ENCODE peak calls at places on chromosomes 6 and 20, in ten cellular contexts. S, F, T, G, A, O, P, Z, V and H are unnamed samples.

GRCh38 chr20:62321521-62321948 is 18.7 kb downstream of the ADRM1 start:
- DNase-seq in S (no peak), F (no peak), T (no peak), G (peak), A (no peak), O (no peak), P (no peak), Z (peak), V (peak), H (no peak)

GRCh38 chr6:42423244-42423643 is 28.5 kb downstream of the TRERF1 start:
- DNase-seq in S (no peak), F (no peak), T (no peak), G (no peak), A (no peak), O (no peak), P (no peak), Z (peak), V (no peak), H (no peak)

GRCh38 chr6:106546322-106547052 is 82.8 kb downstream of the RTN4IP1 start:
- DNase-seq in S (peak), F (no peak), T (no peak), G (peak), A (no peak), O (peak), P (no peak), Z (no peak), V (no peak), H (no peak)

GRCh38 chr6:111722220-111722731 is 116.6 kb upstream of the TRAF3IP2 start:
- DNase-seq in S (no peak), F (peak), T (no peak), G (no peak), A (no peak), O (no peak), P (no peak), Z (no peak), V (no peak), H (no peak)

GRCh38 chr20:44549123-44549522 is 27.3 kb upstream of the SERINC3 start:
- DNase-seq in S (no peak), F (no peak), T (no peak), G (no peak), A (no peak), O (no peak), P (no peak), Z (no peak), V (no peak), H (no peak)

GRCh38 chr6:163010145-163010544 is 282.4 kb downstream of the PACRG start:
- DNase-seq in S (no peak), F (no peak), T (no peak), G (no peak), A (no peak), O (no peak), P (no peak), Z (no peak), V (no peak), H (no peak)

GRCh38 chr6:13517116-13517515 is 29.7 kb upstream of the GFOD1 start:
- DNase-seq in S (peak), F (no peak), T (no peak), G (no peak), A (no peak), O (no peak), P (no peak), Z (no peak), V (no peak), H (no peak)

GRCh38 chr6:107658920-107659879 is 164.9 kb downstream of the SCML4 start:
- DNase-seq in S (peak), F (no peak), T (no peak), G (no peak), A (no peak), O (no peak), P (no peak), Z (no peak), V (no peak), H (no peak)

GRCh38 chr20:33518071-33518470 is 28.2 kb downstream of the CBFA2T2 start:
- DNase-seq in S (no peak), F (no peak), T (no peak), G (no peak), A (no peak), O (no peak), P (no peak), Z (no peak), V (no peak), H (no peak)

GRCh38 chr6:52574709-52575489 is 2.0 kb downstream of the TRAM2 start:
- DNase-seq in S (no peak), F (peak), T (no peak), G (no peak), A (peak), O (no peak), P (peak), Z (peak), V (no peak), H (no peak)

GRCh38 chr20:38932457-38933120 is 6.4 kb downstream of the FAM83D start:
- DNase-seq in S (no peak), F (no peak), T (no peak), G (no peak), A (no peak), O (no peak), P (no peak), Z (no peak), V (peak), H (no peak)

GRCh38 chr6:40286027-40286426 is 301.1 kb downstream of the LRFN2 start:
- DNase-seq in S (no peak), F (no peak), T (no peak), G (no peak), A (no peak), O (no peak), P (no peak), Z (no peak), V (peak), H (no peak)

GRCh38 chr6:154615483-154616025 is 105.1 kb upstream of the CNKSR3 start:
- DNase-seq in S (peak), F (no peak), T (no peak), G (peak), A (no peak), O (peak), P (peak), Z (no peak), V (peak), H (peak)

GRCh38 chr6:121222656-121223055 is 111.6 kb downstream of the TBC1D32 start:
- DNase-seq in S (no peak), F (no peak), T (no peak), G (no peak), A (no peak), O (no peak), P (no peak), Z (no peak), V (peak), H (no peak)

GRCh38 chr6:99608059-99608885 is 1.6 kb downstream of the PRDM13 start:
- DNase-seq in S (no peak), F (no peak), T (peak), G (no peak), A (no peak), O (no peak), P (no peak), Z (no peak), V (peak), H (no peak)

GRCh38 chr6:52420668-52421358 is 671 bp downstream of the EFHC1 start:
- DNase-seq in S (peak), F (no peak), T (peak), G (no peak), A (peak), O (no peak), P (no peak), Z (no peak), V (peak), H (no peak)

GRCh38 chr6:51569594-51569993 is 517.8 kb downstream of the PKHD1 start:
- DNase-seq in S (no peak), F (no peak), T (no peak), G (no peak), A (no peak), O (no peak), P (no peak), Z (no peak), V (peak), H (no peak)

GRCh38 chr6:41712651-41713103 is 22.7 kb downstream of the TFEB start:
- DNase-seq in S (no peak), F (peak), T (no peak), G (no peak), A (peak), O (no peak), P (peak), Z (no peak), V (no peak), H (peak)

GRCh38 chr20:12113468-12114371 is 196.0 kb downstream of the BTBD3 start:
- DNase-seq in S (no peak), F (no peak), T (no peak), G (no peak), A (no peak), O (no peak), P (peak), Z (no peak), V (no peak), H (no peak)

GRCh38 chr6:141562181-141562800 is 570.4 kb upstream of the GJE1 start:
- DNase-seq in S (no peak), F (no peak), T (peak), G (no peak), A (peak), O (no peak), P (no peak), Z (no peak), V (peak), H (no peak)

GRCh38 chr6:10373642-10374359 is 41.1 kb downstream of the TFAP2A start:
- DNase-seq in S (peak), F (no peak), T (no peak), G (no peak), A (no peak), O (peak), P (no peak), Z (no peak), V (no peak), H (no peak)

GRCh38 chr20:21518292-21518991 is 4.6 kb upstream of the NKX2-2 start:
- DNase-seq in S (no peak), F (no peak), T (peak), G (no peak), A (no peak), O (no peak), P (no peak), Z (no peak), V (peak), H (no peak)

GRCh38 chr6:10633216-10633615 is 61.2 kb downstream of the C6orf52 start:
- DNase-seq in S (peak), F (peak), T (no peak), G (peak), A (no peak), O (peak), P (no peak), Z (peak), V (no peak), H (no peak)

GRCh38 chr6:169800668-169801395 is 49.4 kb downstream of the ERMARD start:
- DNase-seq in S (peak), F (peak), T (peak), G (peak), A (peak), O (peak), P (peak), Z (no peak), V (no peak), H (no peak)

GRCh38 chr6:583116-583515 is 73.8 kb downstream of the HUS1B start:
- DNase-seq in S (no peak), F (no peak), T (no peak), G (no peak), A (no peak), O (no peak), P (no peak), Z (no peak), V (no peak), H (no peak)

GRCh38 chr6:3524461-3524860 is 67.6 kb upstream of the SLC22A23 start:
- DNase-seq in S (no peak), F (no peak), T (no peak), G (no peak), A (no peak), O (no peak), P (no peak), Z (no peak), V (no peak), H (no peak)

GRCh38 chr6:22954749-22955385 is 385.5 kb downstream of the HDGFL1 start:
- DNase-seq in S (peak), F (no peak), T (no peak), G (no peak), A (no peak), O (no peak), P (no peak), Z (no peak), V (no peak), H (no peak)

GRCh38 chr6:158718431-158719126 is 68.7 kb downstream of the SYTL3 start:
- DNase-seq in S (peak), F (no peak), T (peak), G (peak), A (peak), O (no peak), P (peak), Z (no peak), V (peak), H (no peak)

GRCh38 chr20:57092112-57092899 is 174.1 kb downstream of the BMP7 start:
- DNase-seq in S (peak), F (peak), T (peak), G (peak), A (peak), O (no peak), P (peak), Z (peak), V (peak), H (peak)

GRCh38 chr20:45833883-45834796 is 541 bp downstream of the SNX21 start:
- DNase-seq in S (peak), F (no peak), T (peak), G (no peak), A (peak), O (no peak), P (peak), Z (peak), V (peak), H (peak)

GRCh38 chr6:135722182-135722581 is 129.3 kb upstream of the PDE7B start:
- DNase-seq in S (no peak), F (no peak), T (no peak), G (no peak), A (no peak), O (no peak), P (no peak), Z (no peak), V (no peak), H (no peak)

GRCh38 chr6:18261877-18262276 is 2.5 kb downstream of the DEK start:
- DNase-seq in S (no peak), F (no peak), T (no peak), G (no peak), A (no peak), O (no peak), P (no peak), Z (no peak), V (no peak), H (no peak)

GRCh38 chr6:43923376-43924221 is 153.6 kb downstream of the VEGFA start:
- DNase-seq in S (no peak), F (no peak), T (no peak), G (peak), A (peak), O (no peak), P (no peak), Z (no peak), V (no peak), H (no peak)

GRCh38 chr6:15551798-15552197 is 111.0 kb downstream of the DTNBP1 start:
- DNase-seq in S (no peak), F (no peak), T (no peak), G (no peak), A (peak), O (no peak), P (no peak), Z (no peak), V (no peak), H (no peak)

DNA sequence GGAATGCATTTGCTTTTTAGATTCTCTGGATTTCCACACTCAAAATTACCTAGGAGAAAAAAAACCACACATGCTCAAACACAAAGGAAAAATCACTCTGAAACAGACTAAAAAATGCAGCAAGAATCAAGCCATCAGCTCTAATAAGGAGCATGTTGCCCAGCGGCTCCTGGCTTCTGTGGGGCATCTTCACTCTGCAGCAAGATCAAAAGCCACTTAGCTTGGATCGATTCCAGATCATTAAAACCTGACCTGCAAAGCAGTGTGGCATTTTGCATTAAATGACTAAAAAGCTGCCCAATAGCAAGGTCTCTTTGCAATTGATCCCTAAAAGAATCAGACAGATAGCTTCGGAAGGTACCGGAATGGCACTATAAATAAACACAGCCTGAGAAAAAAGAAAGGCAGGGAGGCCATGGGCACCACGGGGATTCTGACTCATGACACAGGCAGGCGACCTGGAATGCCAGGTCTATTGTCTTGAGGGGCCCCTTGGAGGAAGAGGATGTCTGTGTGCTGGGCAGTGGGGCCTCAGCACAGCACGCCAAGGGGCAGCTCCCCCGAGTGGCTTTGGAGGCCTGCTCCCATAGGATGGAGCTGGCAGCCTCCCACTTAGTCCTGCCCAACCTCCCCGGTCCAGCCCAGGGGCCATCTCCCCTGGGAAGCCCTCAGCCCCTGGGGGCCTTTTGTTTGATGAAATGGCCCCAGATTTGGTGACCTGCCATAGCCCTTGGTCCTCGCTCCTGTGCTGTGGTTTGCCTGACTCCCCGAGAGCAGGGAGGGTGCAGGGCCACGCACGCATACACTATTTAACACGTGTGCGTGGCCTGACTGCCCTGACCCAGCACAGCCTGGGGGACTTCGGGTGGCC is 7.6 kb downstream of the LEMD2 start:
- DNase-seq in S (no peak), F (no peak), T (peak), G (peak), A (no peak), O (peak), P (no peak), Z (no peak), V (peak), H (no peak)
- TF ChIP-seq POLR2AphosphoS5 in S (no peak), F (no peak), T (no peak), G (peak), A (no peak), O (peak), P (no peak), Z (no peak), V (no peak), H (no peak)

DNA sequence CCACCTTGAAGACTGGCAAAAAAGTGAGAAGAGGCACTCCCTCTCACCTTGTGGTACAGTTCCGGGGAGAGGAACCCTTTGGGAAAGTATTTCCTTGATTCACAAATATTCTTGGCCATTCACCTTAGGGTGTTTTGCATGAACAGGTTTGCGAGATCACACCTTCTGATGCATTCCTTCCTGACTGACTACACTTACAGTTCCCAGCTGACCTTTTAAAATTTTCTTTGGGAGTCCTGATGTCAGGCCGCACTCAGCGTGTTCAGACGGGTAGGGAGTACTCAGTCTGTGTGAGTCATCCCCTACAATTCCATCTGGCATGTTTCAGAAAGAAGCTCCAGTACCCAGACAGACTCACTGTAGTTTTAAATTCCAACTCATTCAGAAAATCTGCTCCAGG is 1.7 kb downstream of the ADGRF4 start:
- DNase-seq in S (no peak), F (no peak), T (no peak), G (no peak), A (no peak), O (no peak), P (no peak), Z (no peak), V (no peak), H (peak)
- TF ChIP-seq POLR2AphosphoS5 in S (no peak), F (no peak), T (no peak), G (no peak), A (no peak), O (no peak), P (no peak), Z (no peak), V (no peak), H (no peak)

DNA sequence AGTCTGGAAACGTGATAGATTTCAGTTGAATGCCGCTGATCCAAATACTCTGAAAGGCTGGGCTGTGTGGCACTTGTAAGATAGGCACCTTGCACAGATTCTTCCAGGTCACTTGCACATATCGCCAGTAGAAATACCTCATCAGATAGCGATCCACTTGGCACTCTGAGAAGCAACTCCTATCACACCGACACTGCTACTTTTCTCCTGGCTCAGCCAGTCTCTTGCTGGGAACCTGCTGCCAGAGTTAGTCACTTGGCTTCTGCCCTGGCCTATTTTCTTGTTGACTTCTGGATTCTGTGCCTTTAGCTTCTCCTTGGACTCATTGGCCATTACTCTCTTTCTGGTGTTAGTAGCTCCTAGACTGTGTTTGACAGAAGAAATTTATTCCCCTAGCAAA is 66.6 kb downstream of the UTRN start:
- DNase-seq in S (no peak), F (no peak), T (no peak), G (no peak), A (no peak), O (no peak), P (no peak), Z (no peak), V (no peak), H (no peak)
- TF ChIP-seq POLR2AphosphoS5 in S (no peak), F (no peak), T (no peak), G (no peak), A (no peak), O (no peak), P (no peak), Z (no peak), V (no peak), H (no peak)

GRCh38 chr6:6703720-6704422 is 115.4 kb downstream of the LY86 start:
- DNase-seq in S (no peak), F (no peak), T (no peak), G (no peak), A (no peak), O (no peak), P (peak), Z (no peak), V (no peak), H (no peak)
- TF ChIP-seq POLR2AphosphoS5 in S (no peak), F (no peak), T (no peak), G (no peak), A (no peak), O (no peak), P (no peak), Z (no peak), V (no peak), H (no peak)

GRCh38 chr6:69584913-69585729 is 211.7 kb downstream of the LMBRD1 start:
- DNase-seq in S (no peak), F (no peak), T (no peak), G (no peak), A (no peak), O (no peak), P (no peak), Z (peak), V (peak), H (no peak)
- TF ChIP-seq POLR2AphosphoS5 in S (no peak), F (no peak), T (no peak), G (no peak), A (no peak), O (no peak), P (no peak), Z (no peak), V (no peak), H (no peak)